ENCODE peak calls at places on chromosomes 1 and 21, in ten cellular contexts. J is endothelial cell of umbilical vein, L is fibroblast of lung, N is IMR-90, I is K562, K is Karpas-422, U is HCT116, M is DND-41, P is neural progenitor cell, T is MM.1S. G is an unnamed sample. For H4K20me1, the result is how much of the 10 kb centered on the place peaks cover.

GRCh38 chr1:94901841-94902240 is 25.1 kb downstream of the CNN3 start:
- DNase-seq in I (no peak), K (no peak), M (no peak), J (no peak), P (no peak), L (peak), U (no peak), T (no peak), N (no peak), G (no peak)

GRCh38 chr1:36553591-36554417 is 71.1 kb upstream of the CSF3R start:
- DNase-seq in U (peak), J (peak), T (peak), L (peak), I (peak), N (peak), P (peak), M (peak), K (peak), G (peak)

GRCh38 chr1:216723274-216723780 is at the start of gene ESRRG:
- DNase-seq in K (no peak), U (no peak), M (no peak), L (no peak), P (peak), T (peak), J (no peak), I (no peak), N (peak), G (no peak)

GRCh38 chr1:98839840-98840239 is 164.8 kb downstream of the PLPPR5 start:
- DNase-seq in N (peak), P (no peak), T (no peak), K (no peak), U (no peak), J (no peak), M (no peak), I (no peak), L (peak), G (peak)

GRCh38 chr1:185862235-185862634 is 128.0 kb downstream of the HMCN1 start:
- DNase-seq in P (no peak), M (no peak), K (no peak), T (no peak), U (no peak), J (peak), I (peak), N (peak), L (peak), G (no peak)

GRCh38 chr1:116172666-116173065 is 61.5 kb downstream of the MAB21L3 start:
- DNase-seq in M (no peak), N (no peak), J (no peak), U (no peak), L (no peak), P (no peak), T (no peak), K (no peak), I (no peak), G (no peak)

GRCh38 chr1:118366296-118366695 is 181.3 kb upstream of the SPAG17 start:
- DNase-seq in M (no peak), T (no peak), U (no peak), N (no peak), J (no peak), K (no peak), I (no peak), P (no peak), L (peak), G (peak)

GRCh38 chr1:164452549-164452948 is 106.4 kb upstream of the PBX1 start:
- DNase-seq in P (no peak), N (no peak), U (no peak), I (no peak), K (no peak), T (no peak), L (no peak), M (no peak), J (no peak), G (no peak)

GRCh38 chr1:201511925-201512539 is 5.1 kb upstream of the CSRP1 start:
- DNase-seq in K (peak), M (no peak), J (peak), T (peak), U (no peak), P (peak), N (no peak), I (no peak), L (no peak), G (peak)

GRCh38 chr1:65469889-65470340 is 49.4 kb downstream of the LEPR start:
- DNase-seq in M (no peak), N (peak), L (peak), U (no peak), P (no peak), J (peak), T (no peak), K (no peak), I (peak), G (no peak)

GRCh38 chr1:93575586-93576271 is 105.9 kb downstream of the BCAR3 start:
- DNase-seq in N (no peak), M (no peak), J (no peak), I (no peak), K (no peak), L (no peak), T (no peak), U (no peak), P (peak), G (no peak)

GRCh38 chr1:220391426-220391825 is 119.2 kb upstream of the RAB3GAP2 start:
- DNase-seq in T (no peak), L (no peak), K (no peak), U (no peak), I (no peak), N (no peak), J (no peak), M (no peak), P (no peak), G (no peak)

DNA sequence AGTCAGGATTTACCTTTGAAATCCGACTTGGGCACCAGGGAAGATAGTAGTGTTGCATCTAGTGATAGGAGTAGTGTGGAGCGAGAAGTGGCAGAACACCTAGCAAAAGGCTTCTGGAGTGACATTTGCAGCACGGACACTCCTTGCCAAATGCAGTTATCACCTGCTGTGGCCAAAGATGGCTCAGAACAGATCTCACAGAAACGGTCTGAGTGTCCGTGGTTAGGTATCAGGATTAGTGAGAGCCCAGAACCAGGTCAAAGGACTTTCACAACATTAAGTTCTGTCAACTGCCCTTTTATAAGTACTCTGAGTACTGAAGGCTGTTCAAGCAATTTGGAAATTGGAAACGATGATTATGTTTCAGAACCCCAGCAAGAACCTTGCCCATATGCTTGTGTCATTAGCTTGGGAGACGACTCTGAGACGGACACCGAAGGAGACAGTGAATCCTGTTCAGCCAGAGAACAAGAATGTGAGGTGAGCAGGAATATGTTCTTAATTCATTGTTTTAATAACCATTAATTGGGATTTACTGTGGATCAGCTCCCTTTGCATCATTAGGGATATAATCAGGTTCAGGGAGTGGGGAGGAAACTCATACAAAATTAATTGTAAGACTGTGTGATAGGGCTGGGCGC is 28.3 kb downstream of the BACH1 start:
- DNase-seq in K (no peak), P (no peak), M (no peak), J (no peak), L (no peak), I (no peak), N (no peak), T (no peak), U (no peak), G (no peak)
- H3K9ac ChIP-seq in K (no peak), P (no peak), M (no peak), J (no peak), L (no peak), I (no peak), N (no peak), T (no peak), U (no peak), G (no peak)

GRCh38 chr1:154453155-154453554 is 48.0 kb downstream of the IL6R start:
- DNase-seq in I (no peak), J (no peak), P (no peak), U (no peak), T (no peak), M (no peak), L (no peak), K (no peak), N (no peak), G (peak)
- H3K4me3 ChIP-seq in I (no peak), J (no peak), P (no peak), U (no peak), T (no peak), M (no peak), L (no peak), K (no peak), N (no peak), G (peak)

DNA sequence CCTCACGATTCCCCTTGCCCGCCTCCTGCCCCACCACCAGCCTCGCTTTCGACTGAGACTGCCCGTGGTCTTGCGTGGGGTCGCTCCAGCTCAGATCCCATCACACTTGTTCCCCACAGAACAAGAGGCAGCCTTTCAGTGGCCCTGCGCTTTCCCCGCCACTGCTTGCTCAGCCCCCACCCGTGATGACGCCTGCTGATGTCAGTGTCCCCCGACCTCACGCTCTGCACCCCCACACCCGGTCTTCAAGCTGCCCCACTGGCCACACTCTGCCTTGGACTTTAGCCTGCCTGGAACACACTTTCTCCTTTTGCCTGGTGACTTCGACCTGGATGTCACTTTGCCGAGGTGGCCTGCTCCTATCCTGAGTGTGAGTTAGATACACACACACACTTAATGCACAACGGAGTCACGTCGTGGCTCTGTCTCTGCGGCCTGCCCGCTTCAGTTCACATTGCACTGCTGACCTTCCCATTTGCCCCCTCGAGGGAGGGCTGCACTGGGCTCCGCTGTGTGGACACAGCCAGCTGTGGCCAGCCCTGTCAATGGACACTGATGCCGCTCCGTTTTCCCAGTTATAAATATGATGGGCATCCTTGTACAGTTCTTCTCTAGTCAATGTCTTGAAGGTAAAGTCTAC is 13.0 kb downstream of the AGPAT3 start:
- DNase-seq in U (no peak), N (no peak), K (no peak), L (no peak), P (no peak), I (no peak), T (no peak), J (no peak), M (no peak), G (no peak)
- H4K20me1 ChIP-seq in U (under half), N (half or more), K (under half), L (under half), P (under half), I (under half), T (under half), J (under half), M (half or more), G (under half)

GRCh38 chr1:24955161-24955560 is 25.1 kb upstream of the RUNX3 start:
- DNase-seq in J (no peak), U (peak), M (peak), N (peak), K (no peak), L (no peak), P (no peak), T (no peak), I (no peak), G (peak)

GRCh38 chr1:24954631-24955030 is 24.6 kb upstream of the RUNX3 start:
- DNase-seq in L (no peak), I (no peak), U (no peak), T (no peak), J (no peak), P (no peak), M (no peak), K (no peak), N (no peak), G (no peak)

GRCh38 chr1:24955779-24956365 is 25.8 kb upstream of the RUNX3 start:
- DNase-seq in N (no peak), J (no peak), L (no peak), I (no peak), U (no peak), K (no peak), M (no peak), P (no peak), T (no peak), G (no peak)

GRCh38 chr1:24952413-24952841 is 22.4 kb upstream of the RUNX3 start:
- DNase-seq in N (no peak), M (peak), U (no peak), J (no peak), T (no peak), L (no peak), K (peak), I (peak), P (no peak), G (no peak)

DNA sequence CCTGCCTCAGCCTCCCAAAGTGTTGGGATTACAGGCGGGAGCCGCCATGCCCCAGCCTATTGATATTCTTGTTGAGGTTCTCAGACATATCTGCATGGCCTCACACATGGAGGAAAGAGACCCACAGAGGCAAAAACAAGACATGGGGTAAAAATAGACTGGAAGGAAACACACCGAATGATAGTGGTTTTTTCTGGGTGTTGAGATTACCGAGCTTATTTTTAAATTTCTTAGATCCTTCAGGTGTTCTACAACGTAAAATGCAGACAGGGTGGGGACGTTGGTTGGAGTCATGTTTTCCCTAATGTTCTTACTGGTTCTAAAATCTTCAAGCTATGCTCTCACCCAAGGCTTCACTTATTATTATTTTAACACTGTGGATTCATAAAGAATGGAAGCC is 23.9 kb upstream of the RUNX3 start:
- DNase-seq in M (no peak), L (no peak), K (no peak), J (no peak), I (no peak), T (no peak), P (no peak), U (no peak), N (no peak), G (no peak)
- H3K9ac ChIP-seq in M (no peak), L (no peak), K (no peak), J (no peak), I (no peak), T (no peak), P (no peak), U (no peak), N (no peak), G (no peak)

G was measured in GM23248.